ENCODE peak calls at places on chromosomes 16 and 17, in four cellular contexts. One of them, this sample, is unnamed.
A peak's percentile ranks its signal among the peaks of the same experiment; 100 is the strongest.

GRCh38 chr16:55701442-55702319 is 45.9 kb downstream of the SLC6A2 start:
- DNase-seq in NCI-H510A treated with DMSO at 0.1 percent for 48 hours: peak; percentile 38
- DNase-seq in spleen: peak; percentile 83
- DNase-seq in non-pigmented ciliary epithelial cell: no peak
- DNase-seq in this sample: peak; percentile 34

GRCh38 chr16:14186954-14187306 is 115.8 kb downstream of the MRTFB start:
- DNase-seq in non-pigmented ciliary epithelial cell: no peak
- DNase-seq in NCI-H510A treated with DMSO at 0.1 percent for 48 hours: peak; percentile 44
- DNase-seq in spleen: no peak
- DNase-seq in this sample: no peak

GRCh38 chr16:9238346-9238745 is 146.9 kb downstream of the HAPSTR1 start:
- DNase-seq in NCI-H510A treated with DMSO at 0.1 percent for 48 hours: no peak
- DNase-seq in non-pigmented ciliary epithelial cell: no peak
- DNase-seq in spleen: no peak
- DNase-seq in this sample: no peak

GRCh38 chr16:72560617-72561016 is 388.7 kb upstream of the PMFBP1 start:
- DNase-seq in NCI-H510A treated with DMSO at 0.1 percent for 48 hours: no peak
- DNase-seq in spleen: no peak
- DNase-seq in non-pigmented ciliary epithelial cell: no peak
- DNase-seq in this sample: no peak

GRCh38 chr16:30368122-30368791 is 2.0 kb downstream of the TBC1D10B start:
- DNase-seq in non-pigmented ciliary epithelial cell: no peak
- DNase-seq in NCI-H510A treated with DMSO at 0.1 percent for 48 hours: peak; percentile 36
- DNase-seq in spleen: no peak
- DNase-seq in this sample: no peak

GRCh38 chr16:86709103-86709502 is 130.8 kb downstream of the FOXL1 start:
- DNase-seq in NCI-H510A treated with DMSO at 0.1 percent for 48 hours: no peak
- DNase-seq in spleen: no peak
- DNase-seq in non-pigmented ciliary epithelial cell: no peak
- DNase-seq in this sample: no peak

GRCh38 chr16:81451753-81452680 is 7.4 kb downstream of the CMIP start:
- DNase-seq in non-pigmented ciliary epithelial cell: no peak
- DNase-seq in NCI-H510A treated with DMSO at 0.1 percent for 48 hours: no peak
- DNase-seq in spleen: no peak
- DNase-seq in this sample: peak; percentile 81

GRCh38 chr16:27237229-27238015 is 31.1 kb downstream of the NSMCE1 start:
- DNase-seq in spleen: peak; percentile 92
- DNase-seq in NCI-H510A treated with DMSO at 0.1 percent for 48 hours: peak; percentile 28
- DNase-seq in non-pigmented ciliary epithelial cell: no peak
- DNase-seq in this sample: no peak

GRCh38 chr17:81405382-81406005 is 10.2 kb downstream of the BAHCC1 start:
- DNase-seq in spleen: no peak
- DNase-seq in non-pigmented ciliary epithelial cell: no peak
- DNase-seq in NCI-H510A treated with DMSO at 0.1 percent for 48 hours: no peak
- DNase-seq in this sample: no peak

GRCh38 chr16:61344791-61345190 is 691.4 kb downstream of the CDH8 start:
- DNase-seq in NCI-H510A treated with DMSO at 0.1 percent for 48 hours: no peak
- DNase-seq in spleen: no peak
- DNase-seq in non-pigmented ciliary epithelial cell: no peak
- DNase-seq in this sample: no peak

GRCh38 chr17:2959371-2960130 is 103.9 kb downstream of the OR1D5 start:
- DNase-seq in spleen: peak; percentile 56
- DNase-seq in NCI-H510A treated with DMSO at 0.1 percent for 48 hours: no peak
- DNase-seq in non-pigmented ciliary epithelial cell: no peak
- DNase-seq in this sample: no peak

GRCh38 chr17:81561494-81561885 is 9.3 kb upstream of the FAAP100 start:
- DNase-seq in non-pigmented ciliary epithelial cell: no peak
- DNase-seq in NCI-H510A treated with DMSO at 0.1 percent for 48 hours: no peak
- DNase-seq in spleen: no peak
- DNase-seq in this sample: no peak

GRCh38 chr16:88639231-88640038 is 1.1 kb downstream of the IL17C start:
- DNase-seq in non-pigmented ciliary epithelial cell: no peak
- DNase-seq in NCI-H510A treated with DMSO at 0.1 percent for 48 hours: peak; percentile 37
- DNase-seq in spleen: no peak
- DNase-seq in this sample: no peak

This sample was measured in Ammon's horn.